ENCODE peak calls at places on chromosomes 4 and X, in four cellular contexts. L, B, E and F are unnamed samples.

GRCh38 chr4:25568788-25569231 is 86.8 kb upstream of the SLC34A2 start:
- DNase-seq in L (no peak), B (no peak), E (no peak), F (no peak)

GRCh38 chrX:115177941-115178340 is 11.3 kb upstream of the RBMXL3 start:
- DNase-seq in L (no peak), B (peak; percentile 4), E (no peak), F (no peak)

GRCh38 chr4:76920715-76921114 is 22.8 kb upstream of the SOWAHB start:
- DNase-seq in L (no peak), B (no peak), E (no peak), F (no peak)

GRCh38 chr4:23952258-23952657 is 62.4 kb upstream of the PPARGC1A start:
- DNase-seq in L (no peak), B (no peak), E (no peak), F (no peak)

GRCh38 chrX:115330498-115331138 is 41.1 kb downstream of the LUZP4 start:
- DNase-seq in L (peak; percentile 41), B (peak; percentile 83), E (no peak), F (peak; percentile 78)

GRCh38 chrX:9464435-9465371 is at the start of gene TBL1X:
- DNase-seq in L (peak; percentile 88), B (peak; percentile 77), E (peak; percentile 73), F (peak; percentile 81)

GRCh38 chr4:123446791-123447474 is 50.3 kb downstream of the SPRY1 start:
- DNase-seq in L (no peak), B (no peak), E (no peak), F (no peak)

GRCh38 chr4:108473163-108473720 is 147.1 kb upstream of the RPL34 start:
- DNase-seq in L (no peak), B (no peak), E (no peak), F (no peak)

GRCh38 chr4:68359508-68359907 is 9.6 kb upstream of the YTHDC1 start:
- DNase-seq in L (no peak), B (no peak), E (no peak), F (no peak)

GRCh38 chr4:94548571-94548970 is 96.8 kb downstream of the PDLIM5 start:
- DNase-seq in L (peak; percentile 54), B (peak; percentile 47), E (no peak), F (no peak)

GRCh38 chr4:6943870-6944195 is 34.2 kb downstream of the TBC1D14 start:
- DNase-seq in L (no peak), B (no peak), E (no peak), F (no peak)

GRCh38 chr4:6943012-6943869 is 33.6 kb downstream of the TBC1D14 start:
- DNase-seq in L (no peak), B (no peak), E (no peak), F (no peak)

GRCh38 chr4:6940744-6941137 is 31.1 kb downstream of the TBC1D14 start:
- DNase-seq in L (no peak), B (no peak), E (no peak), F (no peak)

GRCh38 chr4:6941796-6942195 is 32.2 kb downstream of the TBC1D14 start:
- DNase-seq in L (no peak), B (no peak), E (no peak), F (no peak)

DNA sequence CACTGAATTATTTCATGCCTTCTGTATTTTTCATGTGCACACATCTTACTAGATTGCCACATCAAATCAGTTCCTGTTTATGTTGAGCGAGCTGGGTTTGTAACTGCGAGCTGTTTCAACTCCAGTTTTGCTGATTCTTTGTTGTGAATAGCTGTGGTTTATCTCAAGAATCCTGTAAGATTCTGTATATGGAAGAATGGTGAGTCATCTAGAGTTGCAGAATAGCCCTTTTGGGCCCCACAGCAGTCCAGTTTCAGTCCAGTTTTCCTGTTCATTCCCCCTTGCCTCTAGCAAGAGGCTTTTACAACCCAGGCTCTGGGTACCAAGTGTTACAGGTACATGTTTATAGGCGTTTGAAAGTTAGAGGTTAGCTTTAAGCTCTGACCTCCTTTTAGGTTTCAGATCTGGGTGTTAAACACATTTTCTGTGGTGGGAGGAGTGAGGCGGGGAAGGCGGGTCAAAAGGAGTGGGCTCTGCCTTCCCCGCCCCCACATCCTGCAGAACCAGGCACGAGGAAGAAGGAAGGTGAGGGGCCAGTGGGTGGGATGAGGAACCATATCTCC is 32.7 kb downstream of the TBC1D14 start:
- DNase-seq in L (peak; percentile 73), B (peak; percentile 87), E (no peak), F (peak; percentile 37)
- H3K4me1 ChIP-seq in L (peaks cover 36% of the 10 kb centered on the region), B (peaks cover 42% of the 10 kb centered on the region), E (peaks cover 17% of the 10 kb centered on the region), F (peaks cover 23% of the 10 kb centered on the region)

GRCh38 chr4:30832652-30833051 is 112.5 kb downstream of the PCDH7 start:
- DNase-seq in L (no peak), B (no peak), E (no peak), F (no peak)
- H3K4me1 ChIP-seq in L (no peaks in the 10 kb centered on the region), B (peaks cover 14% of the 10 kb centered on the region), E (peaks cover 23% of the 10 kb centered on the region), F (peaks cover 40% of the 10 kb centered on the region)

DNA sequence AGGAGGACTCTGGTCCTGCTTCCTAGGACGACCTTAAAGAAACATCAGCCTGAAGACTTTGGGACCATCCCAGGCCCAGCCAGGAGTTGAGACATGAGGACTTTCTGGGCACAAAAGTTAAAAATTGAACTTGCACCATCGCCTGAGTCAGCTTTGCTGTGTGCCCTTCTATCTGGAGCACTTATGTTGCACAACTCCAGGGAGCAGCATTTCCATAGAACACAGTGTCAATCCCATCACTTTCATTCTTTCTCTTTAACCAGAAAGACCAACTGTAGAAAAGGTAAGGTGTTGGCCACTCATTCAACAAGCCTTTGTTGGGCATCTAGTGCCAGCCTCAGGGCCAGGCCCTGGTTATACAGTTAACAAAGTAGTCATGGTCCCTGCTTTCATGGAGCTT is 8.6 kb upstream of the CLDN24 start:
- DNase-seq in L (no peak), B (no peak), E (no peak), F (no peak)
- H3K4me1 ChIP-seq in L (peaks cover 8% of the 10 kb centered on the region), B (peaks cover 3% of the 10 kb centered on the region), E (no peaks in the 10 kb centered on the region), F (peaks cover 20% of the 10 kb centered on the region)

DNA sequence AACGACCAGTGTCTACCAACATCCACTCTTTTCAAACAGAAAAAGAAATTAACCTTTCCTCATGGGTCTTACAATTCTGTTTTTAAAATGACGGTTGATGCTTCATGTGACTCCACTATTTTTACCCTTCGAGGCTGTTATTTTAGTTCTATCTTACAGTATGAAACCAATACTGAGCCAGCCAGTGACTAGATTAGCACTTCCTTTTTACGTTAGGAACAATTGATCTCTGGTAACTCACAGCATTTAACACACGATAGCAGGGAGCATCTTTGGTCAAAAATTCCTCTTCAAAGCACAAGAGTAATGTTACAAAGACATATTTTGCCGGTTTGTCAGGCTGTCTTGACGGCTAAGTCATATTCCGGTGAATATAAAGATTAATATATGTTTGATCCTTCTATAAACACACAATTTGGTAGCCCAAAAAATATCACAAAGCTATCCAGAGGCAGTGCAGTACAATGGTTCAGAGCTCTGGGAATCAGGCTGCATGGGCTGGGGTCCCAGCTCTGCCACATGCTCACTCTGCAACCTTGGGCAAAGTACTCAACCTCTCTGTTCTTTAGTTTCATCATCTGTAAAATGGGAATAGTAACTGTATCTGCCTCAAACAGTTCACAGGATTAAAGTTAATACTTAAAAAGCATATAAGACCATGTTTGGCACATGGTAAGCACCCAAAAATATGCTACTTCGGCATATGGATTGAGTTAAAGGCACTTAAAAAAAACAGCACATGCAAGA is 62.9 kb upstream of the TXK start:
- DNase-seq in L (no peak), B (no peak), E (no peak), F (no peak)
- H3K4me1 ChIP-seq in L (peaks cover 59% of the 10 kb centered on the region), B (no peaks in the 10 kb centered on the region), E (no peaks in the 10 kb centered on the region), F (peaks cover 33% of the 10 kb centered on the region)

GRCh38 chrX:14476169-14476568 is 53.2 kb upstream of the GLRA2 start:
- DNase-seq in L (no peak), B (peak; percentile 11), E (no peak), F (no peak)
- H3K4me1 ChIP-seq in L (no peaks in the 10 kb centered on the region), B (no peaks in the 10 kb centered on the region), E (no peaks in the 10 kb centered on the region), F (no peaks in the 10 kb centered on the region)

DNA sequence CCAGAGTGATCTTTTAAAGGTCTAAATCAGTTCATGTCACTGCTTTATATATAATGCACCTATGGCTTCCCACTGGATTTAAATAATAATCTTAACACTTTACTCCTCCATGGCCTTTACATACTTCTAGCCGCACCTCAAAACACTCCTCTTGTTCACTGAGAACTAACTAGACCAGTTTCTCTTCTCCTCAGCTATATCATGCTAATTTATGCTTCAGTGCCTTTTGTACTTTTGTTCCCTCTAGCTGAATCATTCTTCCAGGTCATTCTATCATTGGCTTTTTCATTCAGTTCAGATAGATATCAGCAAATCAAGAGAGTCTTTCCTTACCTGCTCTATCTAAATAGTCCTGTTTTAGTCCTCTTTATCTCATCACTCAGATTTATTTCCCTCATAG is 64.2 kb downstream of the TET2 start:
- DNase-seq in L (no peak), B (peak; percentile 15), E (no peak), F (no peak)
- H3K4me1 ChIP-seq in L (no peaks in the 10 kb centered on the region), B (no peaks in the 10 kb centered on the region), E (peaks cover 5% of the 10 kb centered on the region), F (no peaks in the 10 kb centered on the region)

DNA sequence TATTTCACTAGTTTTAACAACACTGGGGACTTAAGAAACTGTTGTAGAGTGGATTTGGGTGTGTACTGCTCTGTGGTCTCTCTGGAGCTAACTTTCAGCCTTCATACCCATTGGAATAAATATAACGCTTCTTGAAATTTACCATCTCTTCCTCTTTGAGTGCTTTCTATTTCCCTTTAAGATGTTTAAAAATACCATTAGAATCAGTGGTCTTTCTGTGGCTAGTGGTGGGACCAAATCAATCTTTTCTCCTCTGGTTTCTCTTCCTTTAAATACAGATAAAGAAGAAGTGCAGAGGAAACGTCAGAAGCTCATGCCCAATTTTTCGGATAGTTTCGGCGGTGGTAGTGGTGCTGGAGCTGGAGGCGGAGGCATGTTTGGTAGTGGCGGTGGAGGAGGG is 92.0 kb downstream of the NFKB1 start:
- DNase-seq in L (no peak), B (no peak), E (no peak), F (no peak)
- H3K4me1 ChIP-seq in L (no peaks in the 10 kb centered on the region), B (no peaks in the 10 kb centered on the region), E (no peaks in the 10 kb centered on the region), F (no peaks in the 10 kb centered on the region)